ENCODE peak calls at places on chromosomes 13 and 19, in four cellular contexts. F, E, I and P are unnamed samples.

GRCh38 chr13:24272452-24273161 is 36.8 kb upstream of the C1QTNF9 start:
- DNase-seq in F (no peak), E (no peak), I (no peak), P (no peak)

GRCh38 chr13:23654111-23655110 is 84.2 kb downstream of the TNFRSF19 start:
- DNase-seq in F (no peak), E (no peak), I (peak; percentile 73), P (no peak)

GRCh38 chr19:36420961-36421748 is 2.7 kb upstream of the ZFP82 start:
- DNase-seq in F (no peak), E (no peak), I (peak; percentile 73), P (peak; percentile 36)

GRCh38 chr19:409006-409514 is at the start of gene C2CD4C:
- DNase-seq in F (no peak), E (no peak), I (peak; percentile 10), P (no peak)

GRCh38 chr19:32558607-32559228 is 22.3 kb upstream of the PDCD5 start:
- DNase-seq in F (no peak), E (no peak), I (no peak), P (no peak)

GRCh38 chr13:49240017-49240416 is 7.7 kb upstream of the CDADC1 start:
- DNase-seq in F (peak; percentile 3), E (no peak), I (peak; percentile 60), P (peak; percentile 28)

GRCh38 chr13:62407871-62408270 is 992.2 kb upstream of the PCDH20 start:
- DNase-seq in F (no peak), E (no peak), I (no peak), P (no peak)

GRCh38 chr13:27650312-27650711 is 28.6 kb downstream of the POLR1D start:
- DNase-seq in F (no peak), E (no peak), I (no peak), P (no peak)

GRCh38 chr19:45419396-45419795 is 4.3 kb downstream of the ERCC1 start:
- DNase-seq in F (no peak), E (no peak), I (no peak), P (peak; percentile 42)

GRCh38 chr19:4456843-4457653 is 546 bp downstream of the UBXN6 start:
- DNase-seq in F (peak; percentile 44), E (no peak), I (peak; percentile 53), P (peak; percentile 99)

GRCh38 chr19:44050740-44051653 is 839 bp upstream of the ZNF223 start:
- DNase-seq in F (no peak), E (no peak), I (peak; percentile 1), P (no peak)

GRCh38 chr13:83532809-83533208 is 349.5 kb downstream of the SLITRK1 start:
- DNase-seq in F (no peak), E (no peak), I (no peak), P (no peak)

GRCh38 chr13:83048419-83048818 is 833.9 kb downstream of the SLITRK1 start:
- DNase-seq in F (no peak), E (no peak), I (no peak), P (no peak)

GRCh38 chr19:30092721-30093569 is 150.9 kb downstream of the URI1 start:
- DNase-seq in F (no peak), E (no peak), I (no peak), P (peak; percentile 57)

GRCh38 chr19:54172764-54173699 is at the start of gene TMC4:
- DNase-seq in F (no peak), E (no peak), I (no peak), P (peak; percentile 95)

GRCh38 chr13:37910790-37911189 is 41.2 kb upstream of the TRPC4 start:
- DNase-seq in F (no peak), E (no peak), I (no peak), P (no peak)

GRCh38 chr19:47781590-47782318 is 3.3 kb downstream of the SELENOW start:
- DNase-seq in F (no peak), E (no peak), I (no peak), P (no peak)

GRCh38 chr19:33505168-33505567 is 16.4 kb downstream of the PEPD start:
- DNase-seq in F (no peak), E (no peak), I (no peak), P (no peak)

GRCh38 chr19:33129901-33130300 is 2.0 kb upstream of the WDR88 start:
- DNase-seq in F (no peak), E (no peak), I (no peak), P (no peak)

GRCh38 chr13:109704771-109705628 is 81.4 kb downstream of the IRS2 start:
- DNase-seq in F (no peak), E (no peak), I (peak; percentile 33), P (no peak)

GRCh38 chr13:76741624-76742023 is 144.6 kb downstream of the KCTD12 start:
- DNase-seq in F (no peak), E (no peak), I (peak; percentile 71), P (no peak)

GRCh38 chr19:48330012-48330681 is 4.8 kb downstream of the EMP3 start:
- DNase-seq in F (peak; percentile 77), E (peak; percentile 68), I (peak; percentile 61), P (peak; percentile 94)

GRCh38 chr13:106573855-106574254 is 5.9 kb upstream of the ARGLU1 start:
- DNase-seq in F (no peak), E (no peak), I (peak; percentile 37), P (no peak)

GRCh38 chr19:45059258-45059965 is 16.9 kb downstream of the ZNF296 start:
- DNase-seq in F (peak; percentile 60), E (peak; percentile 16), I (peak; percentile 82), P (peak; percentile 97)

GRCh38 chr19:718251-719024 is 9.7 kb downstream of the PALM start:
- DNase-seq in F (no peak), E (no peak), I (no peak), P (peak; percentile 82)

GRCh38 chr13:76854209-76854608 is 32.0 kb downstream of the KCTD12 start:
- DNase-seq in F (no peak), E (no peak), I (no peak), P (no peak)

GRCh38 chr13:77422724-77423123 is 95.8 kb upstream of the MYCBP2 start:
- DNase-seq in F (no peak), E (no peak), I (no peak), P (no peak)

GRCh38 chr13:85665286-85665685 is 133.9 kb downstream of the SLITRK6 start:
- DNase-seq in F (no peak), E (no peak), I (peak; percentile 25), P (no peak)

GRCh38 chr19:34936184-34936583 is 9.5 kb downstream of the ZNF30 start:
- DNase-seq in F (no peak), E (no peak), I (no peak), P (no peak)

GRCh38 chr13:106089251-106089940 is 446.1 kb downstream of the EFNB2 start:
- DNase-seq in F (no peak), E (peak; percentile 1), I (no peak), P (no peak)

GRCh38 chr13:21831654-21832324 is 160.9 kb downstream of the FGF9 start:
- DNase-seq in F (no peak), E (no peak), I (no peak), P (no peak)

GRCh38 chr13:27956576-27957300 is 12.4 kb downstream of the CDX2 start:
- DNase-seq in F (no peak), E (no peak), I (no peak), P (no peak)

GRCh38 chr13:104460553-104460952 is 1394.3 kb upstream of the SLC10A2 start:
- DNase-seq in F (no peak), E (no peak), I (peak; percentile 48), P (no peak)